ENCODE peak calls at places on chromosomes 13 and 19, in nine cellular contexts. K is OCI-LY7, U is GM23248, N is neural progenitor cell, R is H9, E is neuronal stem cell, Q is DND-41, J is GM12878, Z is A549. B is an unnamed sample.

GRCh38 chr19:34539396-34539795 is 57.8 kb downstream of the WTIP start:
- DNase-seq in K (no peak), U (no peak), N (no peak), R (no peak), E (no peak), Q (no peak), J (no peak), Z (no peak), B (no peak)

GRCh38 chr13:28499579-28499978 is 4.7 kb upstream of the FLT1 start:
- DNase-seq in K (no peak), U (peak; percentile 59), N (no peak), R (no peak), E (no peak), Q (no peak), J (no peak), Z (no peak), B (no peak)

GRCh38 chr13:92573467-92574057 is 653.0 kb upstream of the GPC6 start:
- DNase-seq in K (no peak), U (peak; percentile 9), N (peak; percentile 76), R (peak; percentile 50), E (peak; percentile 26), Q (no peak), J (no peak), Z (peak; percentile 0), B (no peak)

GRCh38 chr19:3055741-3056453 is 6.4 kb downstream of the TLE5 start:
- DNase-seq in K (no peak), U (no peak), N (no peak), R (peak; percentile 43), E (no peak), Q (no peak), J (no peak), Z (peak; percentile 37), B (peak; percentile 83)

GRCh38 chr13:114031631-114032030 is 57.8 kb upstream of the C13orf46 start:
- DNase-seq in K (no peak), U (peak; percentile 36), N (no peak), R (no peak), E (no peak), Q (no peak), J (no peak), Z (no peak), B (no peak)

GRCh38 chr19:18756896-18757295 is 34.2 kb downstream of the COMP start:
- DNase-seq in K (no peak), U (no peak), N (no peak), R (no peak), E (no peak), Q (no peak), J (no peak), Z (no peak), B (peak; percentile 87)

GRCh38 chr19:3712663-3713531 is 4.7 kb downstream of the TJP3 start:
- DNase-seq in K (no peak), U (no peak), N (no peak), R (no peak), E (no peak), Q (no peak), J (no peak), Z (no peak), B (no peak)

GRCh38 chr13:112693831-112694497 is 4.1 kb downstream of the ATP11A start:
- DNase-seq in K (no peak), U (peak; percentile 88), N (peak; percentile 35), R (peak; percentile 31), E (no peak), Q (no peak), J (no peak), Z (no peak), B (peak; percentile 80)

GRCh38 chr19:5805465-5806132 is 732 bp downstream of the NRTN start:
- DNase-seq in K (peak; percentile 80), U (peak; percentile 71), N (peak; percentile 97), R (peak; percentile 90), E (peak; percentile 82), Q (peak; percentile 69), J (no peak), Z (peak; percentile 81), B (peak; percentile 72)

GRCh38 chr19:3243851-3244700 is 19.6 kb downstream of the CELF5 start:
- DNase-seq in K (peak; percentile 37), U (peak; percentile 52), N (peak; percentile 89), R (peak; percentile 64), E (peak; percentile 70), Q (peak; percentile 84), J (no peak), Z (no peak), B (peak; percentile 39)

GRCh38 chr13:58843567-58843966 is 1212.0 kb downstream of the PCDH17 start:
- DNase-seq in K (no peak), U (no peak), N (no peak), R (peak; percentile 47), E (no peak), Q (no peak), J (no peak), Z (no peak), B (no peak)

GRCh38 chr13:45422731-45423130 is 4.6 kb upstream of the SLC25A30 start:
- DNase-seq in K (no peak), U (no peak), N (no peak), R (no peak), E (no peak), Q (no peak), J (no peak), Z (no peak), B (no peak)

DNA sequence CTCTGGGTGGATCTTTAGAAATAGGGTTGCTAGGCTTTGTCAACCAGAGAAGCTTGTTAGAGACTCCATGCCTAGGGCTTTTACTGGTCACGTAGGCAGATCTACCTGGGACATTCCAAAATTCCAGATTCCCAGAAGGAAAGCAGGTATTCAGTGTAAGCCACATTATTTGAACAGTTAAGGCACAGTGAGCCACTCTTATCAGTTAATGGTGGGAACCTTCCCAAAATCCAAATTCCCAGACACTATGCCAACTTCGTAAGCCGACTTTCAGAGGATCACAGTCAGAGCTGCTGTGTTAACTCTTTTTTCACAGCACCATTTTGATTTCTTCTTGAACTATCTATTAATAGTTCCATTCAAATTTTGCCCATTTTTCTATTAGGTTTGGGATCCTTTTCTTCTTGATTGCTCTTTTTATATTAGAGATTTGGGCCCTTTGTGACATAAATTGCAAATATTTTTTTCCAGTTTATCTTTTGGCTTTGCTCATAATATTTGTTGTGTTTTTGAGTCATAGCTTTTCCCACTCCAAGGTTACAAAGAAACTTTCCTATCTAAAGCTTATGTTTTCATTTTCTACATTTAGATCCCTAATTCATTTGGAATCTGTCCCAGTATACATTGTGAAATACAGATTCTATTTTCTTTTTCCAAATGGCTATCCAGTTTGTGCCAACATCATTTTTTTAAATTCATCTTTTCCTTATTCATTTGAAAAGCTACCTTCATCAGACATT is 77.3 kb downstream of the DHRS12 start:
- DNase-seq in K (no peak), U (peak; percentile 74), N (no peak), R (no peak), E (no peak), Q (no peak), J (no peak), Z (no peak), B (no peak)
- H3K4me2 ChIP-seq in K (no peak overlapping the region), U (peak overlapping the region; percentile 13), N (no peak overlapping the region), R (no peak overlapping the region), E (no peak overlapping the region), Q (no peak overlapping the region), J (no peak overlapping the region), Z (peak overlapping the region; percentile 14), B (no peak overlapping the region)

GRCh38 chr13:46663216-46663615 is 110.2 kb downstream of the LRCH1 start:
- DNase-seq in K (no peak), U (peak; percentile 19), N (no peak), R (no peak), E (no peak), Q (no peak), J (no peak), Z (no peak), B (no peak)

GRCh38 chr13:46660859-46661258 is 107.9 kb downstream of the LRCH1 start:
- DNase-seq in K (no peak), U (no peak), N (no peak), R (no peak), E (no peak), Q (no peak), J (no peak), Z (no peak), B (no peak)

GRCh38 chr13:46663644-46664043 is 110.7 kb downstream of the LRCH1 start:
- DNase-seq in K (no peak), U (peak; percentile 71), N (no peak), R (no peak), E (no peak), Q (no peak), J (no peak), Z (no peak), B (no peak)

GRCh38 chr13:46664195-46664594 is 111.2 kb downstream of the LRCH1 start:
- DNase-seq in K (no peak), U (no peak), N (no peak), R (no peak), E (no peak), Q (no peak), J (no peak), Z (no peak), B (no peak)

GRCh38 chr13:46662690-46663089 is 109.7 kb downstream of the LRCH1 start:
- DNase-seq in K (no peak), U (no peak), N (no peak), R (no peak), E (no peak), Q (no peak), J (no peak), Z (no peak), B (no peak)
- H3K4me2 ChIP-seq in K (peak overlapping the region; percentile 35), U (no peak overlapping the region), N (no peak overlapping the region), R (no peak overlapping the region), E (no peak overlapping the region), Q (no peak overlapping the region), J (peak overlapping the region; percentile 41), Z (peak overlapping the region; percentile 72), B (no peak overlapping the region)

GRCh38 chr19:24053601-24054000 is 33.4 kb upstream of the ZNF254 start:
- DNase-seq in K (no peak), U (no peak), N (no peak), R (no peak), E (no peak), Q (no peak), J (no peak), Z (no peak), B (no peak)
- H3K4me2 ChIP-seq in K (no peak overlapping the region), U (peak overlapping the region; percentile 21), N (no peak overlapping the region), R (no peak overlapping the region), E (no peak overlapping the region), Q (no peak overlapping the region), J (no peak overlapping the region), Z (peak overlapping the region; percentile 51), B (peak overlapping the region; percentile 21)

DNA sequence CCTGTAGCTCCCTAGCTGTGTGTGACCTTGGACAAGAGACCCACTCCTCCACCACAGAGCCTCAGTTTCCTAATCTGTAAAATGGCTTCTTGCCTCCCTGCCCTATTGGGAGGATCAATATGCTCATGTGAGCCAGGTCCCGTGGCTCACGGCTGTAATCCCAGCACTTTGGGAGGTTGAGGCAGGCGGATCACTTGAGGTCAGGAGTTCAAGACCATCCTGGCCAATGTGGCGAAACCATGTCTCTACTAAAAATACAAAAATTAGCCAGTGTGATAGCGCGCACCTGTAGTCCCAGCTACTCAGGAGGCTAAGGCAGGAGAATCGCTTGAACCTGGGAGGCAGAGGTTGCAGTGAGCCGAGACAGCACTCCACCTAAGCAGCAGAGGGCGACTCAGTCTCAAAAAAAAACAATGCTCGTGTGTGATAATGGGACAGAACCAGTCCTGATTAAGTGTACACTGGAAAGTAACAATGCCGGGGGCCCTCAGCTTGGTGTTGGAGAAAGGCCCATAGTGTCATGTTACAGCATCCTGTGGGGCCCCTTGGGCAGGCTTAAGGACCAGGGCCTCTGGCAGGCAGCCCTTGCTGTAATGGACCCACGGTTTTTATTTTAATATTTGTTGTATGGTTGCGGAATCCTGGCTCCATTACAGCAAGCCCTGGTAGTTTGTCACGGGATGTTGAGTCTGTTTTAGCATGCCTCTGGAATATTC is 6.8 kb downstream of the RPS11 start:
- DNase-seq in K (peak; percentile 74), U (peak; percentile 83), N (peak; percentile 84), R (peak; percentile 46), E (no peak), Q (no peak), J (no peak), Z (peak; percentile 69), B (peak; percentile 46)
- H3K4me2 ChIP-seq in K (no peak overlapping the region), U (peak overlapping the region; percentile 13), N (peak overlapping the region; percentile 45), R (no peak overlapping the region), E (no peak overlapping the region), Q (no peak overlapping the region), J (no peak overlapping the region), Z (no peak overlapping the region), B (no peak overlapping the region)

GRCh38 chr19:10491472-10492047 is 11.6 kb downstream of the KEAP1 start:
- DNase-seq in K (no peak), U (no peak), N (no peak), R (no peak), E (no peak), Q (no peak), J (no peak), Z (no peak), B (no peak)
- H3K4me2 ChIP-seq in K (no peak overlapping the region), U (no peak overlapping the region), N (no peak overlapping the region), R (no peak overlapping the region), E (no peak overlapping the region), Q (no peak overlapping the region), J (no peak overlapping the region), Z (no peak overlapping the region), B (no peak overlapping the region)

B was measured in PC-9.